ENCODE peak calls at places on chromosomes 6 and 20, in nine cellular contexts. P, A, I, B, U, W, D, K and O are unnamed samples.

GRCh38 chr6:37074053-37074827 is 68.8 kb downstream of the FGD2 start:
- DNase-seq in P (no peak), A (no peak), I (no peak), B (no peak), U (no peak), W (no peak), D (peak; percentile 44), K (no peak), O (no peak)

GRCh38 chr6:144595266-144595665 is 310.1 kb downstream of the UTRN start:
- DNase-seq in P (no peak), A (no peak), I (no peak), B (no peak), U (no peak), W (no peak), D (no peak), K (no peak), O (no peak)

GRCh38 chr20:59003836-59004492 is 3.1 kb downstream of the CTSZ start:
- DNase-seq in P (no peak), A (no peak), I (no peak), B (no peak), U (no peak), W (peak; percentile 54), D (no peak), K (no peak), O (no peak)

GRCh38 chr20:24657878-24658620 is 188.6 kb downstream of the SYNDIG1 start:
- DNase-seq in P (no peak), A (no peak), I (no peak), B (no peak), U (no peak), W (no peak), D (no peak), K (no peak), O (no peak)

GRCh38 chr6:139448094-139448649 is 73.7 kb upstream of the CITED2 start:
- DNase-seq in P (no peak), A (no peak), I (no peak), B (no peak), U (no peak), W (no peak), D (no peak), K (no peak), O (no peak)

GRCh38 chr6:43268348-43268685 is 25.0 kb downstream of the TTBK1 start:
- DNase-seq in P (no peak), A (no peak), I (no peak), B (no peak), U (no peak), W (no peak), D (no peak), K (no peak), O (no peak)

GRCh38 chr20:38023181-38024085 is 9.8 kb downstream of the TTI1 start:
- DNase-seq in P (peak; percentile 73), A (no peak), I (no peak), B (no peak), U (no peak), W (no peak), D (peak; percentile 67), K (no peak), O (no peak)

GRCh38 chr6:154343473-154344308 is 12.9 kb downstream of the IPCEF1 start:
- DNase-seq in P (peak; percentile 35), A (no peak), I (no peak), B (no peak), U (no peak), W (no peak), D (no peak), K (no peak), O (peak; percentile 74)

GRCh38 chr20:41329435-41330342 is 10.9 kb upstream of the LPIN3 start:
- DNase-seq in P (peak; percentile 100), A (peak; percentile 18), I (peak; percentile 40), B (no peak), U (peak; percentile 60), W (peak; percentile 80), D (peak; percentile 98), K (peak; percentile 33), O (no peak)

GRCh38 chr6:72841195-72841594 is 219.3 kb downstream of the KCNQ5 start:
- DNase-seq in P (no peak), A (no peak), I (no peak), B (no peak), U (no peak), W (no peak), D (no peak), K (no peak), O (no peak)

GRCh38 chr6:157087974-157088373 is 235.3 kb downstream of the TMEM242 start:
- DNase-seq in P (no peak), A (no peak), I (no peak), B (no peak), U (no peak), W (no peak), D (no peak), K (no peak), O (no peak)

GRCh38 chr6:146847426-146847825 is 248.7 kb downstream of the ADGB start:
- DNase-seq in P (no peak), A (no peak), I (no peak), B (no peak), U (no peak), W (no peak), D (peak; percentile 9), K (no peak), O (no peak)